ENCODE peak calls at places on chromosomes 2 and 18, in ten cellular contexts. O is left colon, S is transverse colon, D is AG08396, N is A172, C is astrocyte of the cerebellum, E is Right ventricle myocardium superior, Q is GM04504, R is uterus, F is T-helper 1 cell. B is an unnamed sample.

GRCh38 chr2:88543541-88544057 is 83.7 kb downstream of the EIF2AK3 start:
- DNase-seq in E (no peak), S (no peak), D (no peak), F (no peak), C (no peak), O (no peak), Q (no peak), N (no peak), R (no peak), B (no peak)

GRCh38 chr2:207371877-207372276 is 157.9 kb upstream of the CREB1 start:
- DNase-seq in N (no peak), F (no peak), O (no peak), D (no peak), Q (no peak), E (no peak), R (no peak), S (no peak), C (no peak), B (no peak)

GRCh38 chr18:4108016-4108415 is 347.1 kb downstream of the DLGAP1 start:
- DNase-seq in S (no peak), E (no peak), C (no peak), N (no peak), O (no peak), R (no peak), D (no peak), F (no peak), Q (no peak), B (no peak)

GRCh38 chr2:237407734-237408133 is 6.2 kb downstream of the COL6A3 start:
- DNase-seq in N (no peak), S (no peak), O (no peak), D (no peak), C (no peak), Q (no peak), E (no peak), R (peak), F (no peak), B (no peak)

GRCh38 chr2:102142829-102143449 is 393 bp downstream of the IL1R1 start:
- DNase-seq in N (no peak), S (no peak), Q (no peak), D (no peak), E (no peak), F (no peak), O (no peak), R (no peak), C (no peak), B (no peak)

GRCh38 chr2:235672720-235673119 is 178.9 kb downstream of the AGAP1 start:
- DNase-seq in S (no peak), R (no peak), N (no peak), O (no peak), Q (no peak), C (no peak), D (peak), E (no peak), F (no peak), B (no peak)

GRCh38 chr2:98543214-98543613 is 65.1 kb downstream of the COA5 start:
- DNase-seq in Q (no peak), R (no peak), S (no peak), F (no peak), E (no peak), O (no peak), N (no peak), D (no peak), C (no peak), B (no peak)

GRCh38 chr18:79203017-79203605 is 133.9 kb downstream of the ATP9B start:
- DNase-seq in S (no peak), C (peak), F (no peak), N (peak), D (no peak), R (no peak), E (no peak), O (no peak), Q (no peak), B (no peak)

GRCh38 chr2:148273158-148273691 is 252.3 kb downstream of the MBD5 start:
- DNase-seq in N (peak), E (no peak), F (no peak), R (no peak), S (no peak), Q (peak), O (no peak), D (peak), C (no peak), B (no peak)

GRCh38 chr2:167572895-167573294 is 674.5 kb downstream of the STK39 start:
- DNase-seq in O (no peak), R (no peak), N (no peak), E (no peak), Q (no peak), D (no peak), C (no peak), S (no peak), F (no peak), B (no peak)

GRCh38 chr2:70086278-70086837 is 919 bp upstream of the PCBP1 start:
- DNase-seq in N (no peak), D (peak), O (peak), Q (peak), S (peak), E (peak), F (peak), R (peak), C (peak), B (peak)

GRCh38 chr18:79339094-79339908 is 56.4 kb upstream of the NFATC1 start:
- DNase-seq in N (no peak), E (no peak), Q (no peak), O (no peak), S (no peak), R (no peak), F (no peak), C (no peak), D (no peak), B (no peak)

GRCh38 chr2:236824836-236825235 is 255.2 kb downstream of the ACKR3 start:
- DNase-seq in R (no peak), E (no peak), D (no peak), O (no peak), S (no peak), F (no peak), C (no peak), N (no peak), Q (no peak), B (no peak)

GRCh38 chr2:32008811-32009478 is 1.9 kb downstream of the MEMO1 start:
- DNase-seq in R (no peak), D (peak), O (peak), F (peak), C (no peak), E (no peak), Q (no peak), S (peak), N (peak), B (no peak)

GRCh38 chr2:109662889-109663288 is 48.7 kb downstream of the SOWAHC start:
- DNase-seq in N (no peak), C (no peak), E (no peak), D (no peak), F (peak), R (no peak), Q (no peak), O (no peak), S (no peak), B (no peak)

GRCh38 chr2:17959833-17960232 is 81.4 kb downstream of the KCNS3 start:
- DNase-seq in E (no peak), D (no peak), Q (no peak), C (no peak), S (no peak), N (no peak), R (no peak), O (no peak), F (no peak), B (no peak)

GRCh38 chr2:20509766-20510490 is 63.1 kb downstream of the RHOB start:
- DNase-seq in C (no peak), O (peak), D (no peak), F (no peak), Q (no peak), R (peak), E (no peak), N (peak), S (peak), B (no peak)

GRCh38 chr2:211093743-211094303 is 537.4 kb downstream of the CPS1 start:
- DNase-seq in S (no peak), Q (no peak), E (no peak), O (no peak), F (no peak), D (no peak), R (no peak), C (no peak), N (peak), B (no peak)

GRCh38 chr2:42622943-42623676 is 54.7 kb downstream of the MTA3 start:
- DNase-seq in S (peak), D (no peak), C (no peak), F (no peak), O (peak), E (no peak), N (no peak), Q (no peak), R (no peak), B (no peak)

GRCh38 chr2:203535784-203536590 is 886 bp upstream of the RAPH1 start:
- DNase-seq in C (peak), S (no peak), D (peak), Q (no peak), E (no peak), N (no peak), R (no peak), O (no peak), F (no peak), B (no peak)

GRCh38 chr2:29397743-29398142 is 282.5 kb downstream of the CLIP4 start:
- DNase-seq in Q (no peak), F (no peak), S (no peak), D (no peak), E (no peak), O (no peak), C (no peak), R (no peak), N (no peak), B (no peak)

GRCh38 chr2:236865052-236865451 is 220.6 kb upstream of the COPS8 start:
- DNase-seq in N (no peak), E (no peak), R (no peak), O (no peak), S (no peak), Q (no peak), F (no peak), D (no peak), C (no peak), B (no peak)

GRCh38 chr2:62934501-62934900 is 116.1 kb upstream of the OTX1 start:
- DNase-seq in C (no peak), Q (no peak), S (no peak), N (no peak), F (no peak), O (no peak), E (no peak), D (no peak), R (no peak), B (no peak)

GRCh38 chr2:156192468-156192867 is 140.1 kb downstream of the NR4A2 start:
- DNase-seq in E (no peak), R (no peak), F (no peak), S (no peak), D (no peak), Q (no peak), N (peak), C (no peak), O (no peak), B (no peak)

GRCh38 chr2:124501575-124502152 is 476.6 kb downstream of the CNTNAP5 start:
- DNase-seq in S (no peak), O (no peak), F (no peak), C (no peak), D (no peak), Q (no peak), E (no peak), N (no peak), R (no peak), B (no peak)

GRCh38 chr2:45909677-45910191 is 258.3 kb downstream of the PRKCE start:
- DNase-seq in O (no peak), F (no peak), D (no peak), S (no peak), N (no peak), R (no peak), C (no peak), Q (no peak), E (no peak), B (no peak)

GRCh38 chr2:162153608-162154224 is 1.7 kb upstream of the GCG start:
- DNase-seq in N (peak), Q (peak), R (peak), D (peak), E (no peak), F (peak), C (peak), S (peak), O (peak), B (peak)

GRCh38 chr2:207123776-207124391 is 41.9 kb downstream of the KLF7 start:
- DNase-seq in S (no peak), F (no peak), Q (no peak), C (no peak), N (no peak), E (no peak), R (no peak), O (no peak), D (no peak), B (no peak)

GRCh38 chr2:33275689-33276444 is 200.6 kb upstream of the RASGRP3 start:
- DNase-seq in S (no peak), F (peak), D (peak), N (peak), E (peak), O (no peak), Q (peak), R (peak), C (peak), B (peak)

GRCh38 chr2:156157670-156158069 is 174.9 kb downstream of the NR4A2 start:
- DNase-seq in S (no peak), C (no peak), D (no peak), R (no peak), O (no peak), N (no peak), F (no peak), E (no peak), Q (no peak), B (no peak)

GRCh38 chr2:196592912-196593881 is 46.3 kb upstream of the CCDC150 start:
- DNase-seq in C (no peak), S (no peak), O (peak), E (peak), N (no peak), F (peak), D (peak), Q (no peak), R (no peak), B (no peak)

GRCh38 chr2:143282684-143283083 is 153.5 kb downstream of the ARHGAP15 start:
- DNase-seq in R (no peak), F (no peak), E (no peak), S (no peak), O (peak), N (no peak), Q (no peak), C (no peak), D (no peak), B (no peak)

GRCh38 chr2:197137234-197137633 is 173.3 kb downstream of the ANKRD44 start:
- DNase-seq in D (peak), F (no peak), E (no peak), R (no peak), Q (no peak), N (peak), O (no peak), S (no peak), C (no peak), B (no peak)

GRCh38 chr2:98803747-98804650 is 73.1 kb upstream of the MGAT4A start:
- DNase-seq in R (no peak), C (no peak), D (no peak), S (no peak), E (no peak), F (no peak), N (no peak), Q (no peak), O (no peak), B (no peak)

GRCh38 chr2:165682546-165682945 is 111.5 kb downstream of the GALNT3 start:
- DNase-seq in F (no peak), O (no peak), E (no peak), C (no peak), D (no peak), N (no peak), Q (no peak), S (no peak), R (no peak), B (no peak)

B was measured in effector CD8-positive, alpha-beta T cell.